ENCODE peak calls at places on chromosomes 2 and 18, in five cellular contexts. One of them, this sample, is unnamed.

GRCh38 chr2:64534363-64534762 is 10.2 kb downstream of the AFTPH start:
- DNase-seq in heart left ventricle: no peak
- DNase-seq in ovary: no peak
- DNase-seq in A549: no peak
- DNase-seq in GM12878: peak; percentile 48
- DNase-seq in this sample: no peak

GRCh38 chr18:46718501-46719341 is 38.1 kb downstream of the ST8SIA5 start:
- DNase-seq in heart left ventricle: no peak
- DNase-seq in A549: peak; percentile 8
- DNase-seq in ovary: no peak
- DNase-seq in GM12878: no peak
- DNase-seq in this sample: no peak

GRCh38 chr2:12465631-12466135 is 251.1 kb upstream of the TRIB2 start:
- DNase-seq in A549: no peak
- DNase-seq in heart left ventricle: no peak
- DNase-seq in GM12878: no peak
- DNase-seq in ovary: no peak
- DNase-seq in this sample: no peak

GRCh38 chr2:69298261-69298660 is 88.8 kb downstream of the GFPT1 start:
- DNase-seq in A549: peak; percentile 64
- DNase-seq in ovary: no peak
- DNase-seq in heart left ventricle: no peak
- DNase-seq in GM12878: no peak
- DNase-seq in this sample: no peak

GRCh38 chr2:138267161-138267901 is 234.2 kb upstream of the SPOPL start:
- DNase-seq in heart left ventricle: no peak
- DNase-seq in ovary: no peak
- DNase-seq in A549: no peak
- DNase-seq in GM12878: peak; percentile 47
- DNase-seq in this sample: no peak

GRCh38 chr2:105781274-105781673 is 36.6 kb downstream of the NCK2 start:
- DNase-seq in ovary: no peak
- DNase-seq in GM12878: no peak
- DNase-seq in A549: no peak
- DNase-seq in heart left ventricle: no peak
- DNase-seq in this sample: no peak

GRCh38 chr2:178615969-178616368 is 135.7 kb downstream of the PLEKHA3 start:
- DNase-seq in A549: no peak
- DNase-seq in GM12878: no peak
- DNase-seq in ovary: no peak
- DNase-seq in heart left ventricle: no peak
- DNase-seq in this sample: no peak

GRCh38 chr2:74379851-74380789 is at the start of gene DCTN1:
- DNase-seq in A549: peak; percentile 26
- DNase-seq in GM12878: no peak
- DNase-seq in ovary: peak; percentile 48
- DNase-seq in heart left ventricle: peak; percentile 72
- DNase-seq in this sample: no peak

GRCh38 chr2:99883356-99883867 is 259.0 kb downstream of the AFF3 start:
- DNase-seq in ovary: no peak
- DNase-seq in heart left ventricle: no peak
- DNase-seq in GM12878: no peak
- DNase-seq in A549: no peak
- DNase-seq in this sample: no peak

GRCh38 chr2:36578343-36579296 is 19.3 kb downstream of the FEZ2 start:
- DNase-seq in GM12878: no peak
- DNase-seq in heart left ventricle: no peak
- DNase-seq in ovary: no peak
- DNase-seq in A549: peak; percentile 70
- DNase-seq in this sample: no peak

GRCh38 chr2:135271006-135271405 is 218.9 kb downstream of the RAB3GAP1 start:
- DNase-seq in heart left ventricle: no peak
- DNase-seq in A549: no peak
- DNase-seq in GM12878: no peak
- DNase-seq in ovary: no peak
- DNase-seq in this sample: no peak

GRCh38 chr2:218383892-218384519 is 1.9 kb downstream of the SLC11A1 start:
- DNase-seq in A549: no peak
- DNase-seq in GM12878: no peak
- DNase-seq in heart left ventricle: no peak
- DNase-seq in ovary: no peak
- DNase-seq in this sample: no peak

GRCh38 chr2:37230581-37230980 is 815 bp downstream of the CEBPZ start:
- DNase-seq in GM12878: no peak
- DNase-seq in heart left ventricle: no peak
- DNase-seq in A549: peak; percentile 22
- DNase-seq in ovary: no peak
- DNase-seq in this sample: no peak

GRCh38 chr2:45612741-45613140 is 1.7 kb upstream of the SRBD1 start:
- DNase-seq in GM12878: no peak
- DNase-seq in ovary: no peak
- DNase-seq in heart left ventricle: no peak
- DNase-seq in A549: peak; percentile 42
- DNase-seq in this sample: no peak

GRCh38 chr2:45612265-45612664 is 1.2 kb upstream of the SRBD1 start:
- DNase-seq in A549: no peak
- DNase-seq in GM12878: no peak
- DNase-seq in ovary: no peak
- DNase-seq in heart left ventricle: no peak
- DNase-seq in this sample: no peak

GRCh38 chr2:45607701-45608100 is 3.4 kb downstream of the SRBD1 start:
- DNase-seq in GM12878: no peak
- DNase-seq in heart left ventricle: no peak
- DNase-seq in ovary: no peak
- DNase-seq in A549: peak; percentile 53
- DNase-seq in this sample: no peak

GRCh38 chr2:45611020-45611737 is at the start of gene SRBD1:
- DNase-seq in heart left ventricle: peak; percentile 96
- DNase-seq in A549: peak; percentile 97
- DNase-seq in GM12878: peak; percentile 73
- DNase-seq in ovary: peak; percentile 96
- DNase-seq in this sample: peak; percentile 46

DNA sequence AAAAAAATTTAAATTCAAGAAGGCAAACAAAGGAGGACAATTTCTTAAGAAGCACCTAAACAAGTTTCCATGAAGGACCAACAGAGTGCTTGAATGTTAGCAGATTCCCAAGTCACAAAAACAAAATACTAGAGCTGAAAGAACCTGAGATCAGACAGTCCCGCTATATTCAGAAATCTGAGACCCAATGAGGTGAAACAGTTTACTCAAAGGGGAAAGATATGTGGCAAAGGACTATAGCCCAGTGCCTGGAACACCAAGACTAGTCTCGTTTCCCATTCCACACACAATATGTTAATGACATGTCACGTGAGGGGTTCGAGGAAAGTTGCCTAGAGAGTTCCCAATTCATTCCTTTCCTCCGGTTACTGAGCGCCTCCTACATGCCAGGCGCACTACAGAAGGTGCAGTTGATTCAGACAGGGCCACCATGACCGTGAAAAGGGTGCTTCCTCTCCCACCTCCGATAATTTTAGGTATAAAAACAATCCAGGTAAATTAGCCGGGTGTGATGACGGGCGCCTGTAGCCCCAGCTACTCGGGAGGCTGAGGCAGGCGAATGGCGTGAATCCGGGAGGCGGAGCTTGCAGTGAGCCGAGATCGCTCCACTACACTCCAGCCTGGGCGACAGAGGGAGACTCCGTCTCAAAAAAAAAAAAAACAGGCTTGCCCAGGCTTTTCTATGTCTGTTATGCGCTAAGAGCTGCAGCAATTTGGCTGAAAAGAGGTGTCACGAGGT is 617 bp downstream of the SRBD1 start:
- DNase-seq in ovary: peak; percentile 50
- DNase-seq in GM12878: peak; percentile 28
- DNase-seq in A549: peak; percentile 82
- DNase-seq in heart left ventricle: peak; percentile 55
- DNase-seq in this sample: no peak
- TF ChIP-seq CTCF in ovary: no peak
- TF ChIP-seq CTCF in GM12878: peak; percentile 27
- TF ChIP-seq CTCF in A549: peak; percentile 56
- TF ChIP-seq CTCF in heart left ventricle: peak; percentile 48
- TF ChIP-seq CTCF in this sample: no peak

GRCh38 chr2:32061430-32061829 is 1.9 kb upstream of the SPAST start:
- DNase-seq in A549: no peak
- DNase-seq in GM12878: no peak
- DNase-seq in heart left ventricle: no peak
- DNase-seq in ovary: no peak
- DNase-seq in this sample: no peak

GRCh38 chr2:32061973-32062861 is 1.1 kb upstream of the SPAST start:
- DNase-seq in A549: no peak
- DNase-seq in ovary: peak; percentile 55
- DNase-seq in heart left ventricle: peak; percentile 73
- DNase-seq in GM12878: no peak
- DNase-seq in this sample: no peak

GRCh38 chr2:32064713-32065112 is 1.4 kb downstream of the SPAST start:
- DNase-seq in ovary: no peak
- DNase-seq in GM12878: no peak
- DNase-seq in A549: no peak
- DNase-seq in heart left ventricle: no peak
- DNase-seq in this sample: no peak

GRCh38 chr2:32063310-32064020 is at the start of gene SPAST:
- DNase-seq in GM12878: peak; percentile 90
- DNase-seq in heart left ventricle: peak; percentile 99
- DNase-seq in A549: peak; percentile 99
- DNase-seq in ovary: peak; percentile 93
- DNase-seq in this sample: peak; percentile 90

GRCh38 chr2:32064021-32064678 is 794 bp downstream of the SPAST start:
- DNase-seq in heart left ventricle: no peak
- DNase-seq in A549: peak; percentile 18
- DNase-seq in ovary: no peak
- DNase-seq in GM12878: no peak
- DNase-seq in this sample: no peak
- TF ChIP-seq POLR2A in heart left ventricle: no peak
- TF ChIP-seq POLR2A in A549: no peak
- TF ChIP-seq POLR2A in ovary: no peak
- TF ChIP-seq POLR2A in GM12878: peak; percentile 78
- TF ChIP-seq POLR2A in this sample: no peak

GRCh38 chr2:32783933-32784332 is 156.1 kb downstream of the TTC27 start:
- DNase-seq in heart left ventricle: no peak
- DNase-seq in GM12878: no peak
- DNase-seq in ovary: no peak
- DNase-seq in A549: no peak
- DNase-seq in this sample: no peak

GRCh38 chr2:32792416-32792815 is 154.3 kb upstream of the LTBP1 start:
- DNase-seq in heart left ventricle: peak; percentile 48
- DNase-seq in GM12878: no peak
- DNase-seq in ovary: no peak
- DNase-seq in A549: no peak
- DNase-seq in this sample: no peak

GRCh38 chr2:32783468-32783867 is 155.6 kb downstream of the TTC27 start:
- DNase-seq in A549: no peak
- DNase-seq in GM12878: no peak
- DNase-seq in ovary: no peak
- DNase-seq in heart left ventricle: no peak
- DNase-seq in this sample: no peak

GRCh38 chr2:32787207-32787606 is 159.4 kb downstream of the TTC27 start:
- DNase-seq in GM12878: no peak
- DNase-seq in A549: no peak
- DNase-seq in ovary: no peak
- DNase-seq in heart left ventricle: no peak
- DNase-seq in this sample: no peak

GRCh38 chr2:32788106-32788505 is 158.6 kb upstream of the LTBP1 start:
- DNase-seq in A549: no peak
- DNase-seq in heart left ventricle: no peak
- DNase-seq in GM12878: no peak
- DNase-seq in ovary: no peak
- DNase-seq in this sample: no peak
- TF ChIP-seq CTCF in A549: no peak
- TF ChIP-seq CTCF in heart left ventricle: no peak
- TF ChIP-seq CTCF in GM12878: no peak
- TF ChIP-seq CTCF in ovary: no peak
- TF ChIP-seq CTCF in this sample: no peak

DNA sequence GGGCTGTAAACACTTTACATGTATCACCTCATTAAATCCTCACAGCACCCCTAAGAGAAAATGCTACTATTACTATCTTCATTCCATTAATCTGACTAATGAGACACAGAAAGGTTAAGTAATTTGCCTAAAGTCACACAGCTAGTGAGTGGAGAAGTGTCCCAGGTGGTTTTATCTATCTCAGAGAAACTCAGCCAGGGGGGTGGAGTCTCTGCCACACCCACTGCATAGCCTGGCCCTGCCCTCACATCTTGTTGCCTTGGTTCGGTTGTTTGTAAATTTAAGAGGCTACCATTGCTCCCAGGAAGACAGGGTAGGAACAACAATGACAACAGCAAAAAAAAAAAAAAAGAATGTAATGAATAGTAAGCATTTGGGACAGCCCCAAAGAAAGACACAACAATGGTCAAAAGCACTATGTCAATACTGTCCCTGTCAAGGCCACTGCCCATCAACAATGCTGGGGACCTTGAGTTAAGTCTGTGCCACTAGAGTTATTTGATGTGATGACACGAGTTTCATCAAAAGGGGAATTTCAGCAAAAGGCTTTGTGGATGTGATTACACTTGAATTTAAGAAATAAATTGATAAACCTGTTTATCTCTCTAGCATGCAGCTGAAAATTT is 17.5 kb downstream of the CYRIA start:
- DNase-seq in A549: no peak
- DNase-seq in ovary: no peak
- DNase-seq in GM12878: no peak
- DNase-seq in heart left ventricle: no peak
- DNase-seq in this sample: no peak
- TF ChIP-seq POLR2A in A549: no peak
- TF ChIP-seq POLR2A in ovary: no peak
- TF ChIP-seq POLR2A in GM12878: no peak
- TF ChIP-seq POLR2A in heart left ventricle: no peak
- TF ChIP-seq POLR2A in this sample: no peak

DNA sequence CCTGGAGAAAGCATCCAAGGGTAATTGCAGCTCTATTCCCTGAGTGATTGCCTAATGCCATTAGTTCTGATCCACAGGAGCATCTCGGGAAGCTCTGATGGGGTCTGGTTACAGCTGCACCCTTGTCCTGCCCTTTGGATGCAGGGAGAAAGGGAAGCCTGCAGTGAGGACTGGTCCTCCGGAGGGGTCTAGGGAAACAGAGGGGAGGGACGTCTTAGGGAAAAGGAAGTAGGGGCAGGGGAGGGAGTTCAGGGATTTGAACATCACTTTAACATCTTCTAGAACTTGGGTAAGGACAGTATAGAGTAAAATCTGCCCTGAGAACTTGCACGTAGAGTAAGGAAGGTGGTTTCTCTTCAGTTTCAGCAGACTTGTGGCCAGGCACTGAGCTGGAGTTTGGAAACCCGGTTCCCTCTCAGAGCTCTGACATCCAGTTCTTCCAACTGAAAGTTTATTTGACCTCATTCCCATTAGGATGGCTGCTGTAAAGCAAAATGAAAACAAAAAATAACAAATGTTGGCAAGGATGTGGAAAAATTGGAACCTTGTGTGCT is 20.5 kb downstream of the ONECUT2 start:
- DNase-seq in A549: no peak
- DNase-seq in ovary: no peak
- DNase-seq in heart left ventricle: no peak
- DNase-seq in GM12878: no peak
- DNase-seq in this sample: no peak
- TF ChIP-seq CTCF in A549: no peak
- TF ChIP-seq CTCF in ovary: no peak
- TF ChIP-seq CTCF in heart left ventricle: no peak
- TF ChIP-seq CTCF in GM12878: no peak
- TF ChIP-seq CTCF in this sample: no peak

GRCh38 chr2:188974184-188974583 is at the start of gene COL3A1:
- DNase-seq in heart left ventricle: peak; percentile 51
- DNase-seq in GM12878: no peak
- DNase-seq in ovary: peak; percentile 62
- DNase-seq in A549: no peak
- DNase-seq in this sample: no peak
- TF ChIP-seq POLR2A in heart left ventricle: no peak
- TF ChIP-seq POLR2A in GM12878: no peak
- TF ChIP-seq POLR2A in ovary: peak; percentile 39
- TF ChIP-seq POLR2A in A549: no peak
- TF ChIP-seq POLR2A in this sample: no peak

This sample was measured in esophagus squamous epithelium.